ENCODE peak calls at places on chromosomes 2 and 18, in nine cellular contexts. W is CD8-positive, alpha-beta memory T cell; X is effector memory CD4-positive, alpha-beta T cell; J is ovary; L is neuronal stem cell; E is GM23248; P is uterus; Y is tibial nerve; R is HCT116. C is an unnamed sample. For H3K4me1, the result is how much of the 10 kb centered on the place peaks cover.

GRCh38 chr18:74604774-74605173 is 7.1 kb downstream of the ZNF407 start:
- DNase-seq in W (no peak), X (no peak), J (no peak), L (no peak), E (peak), P (no peak), Y (no peak), R (no peak), C (no peak)

GRCh38 chr2:133777607-133778006 is 209.3 kb upstream of the NCKAP5 start:
- DNase-seq in W (no peak), X (no peak), J (no peak), L (no peak), E (peak), P (no peak), Y (no peak), R (peak), C (peak)

GRCh38 chr2:239587311-239587731 is 186.5 kb upstream of the HDAC4 start:
- DNase-seq in W (no peak), X (no peak), J (no peak), L (no peak), E (no peak), P (no peak), Y (no peak), R (no peak), C (no peak)

GRCh38 chr2:15939854-15940660 is at the start of gene MYCN:
- DNase-seq in W (no peak), X (no peak), J (peak), L (peak), E (no peak), P (peak), Y (peak), R (no peak), C (peak)

GRCh38 chr2:177239934-177240600 is 24.5 kb downstream of the NFE2L2 start:
- DNase-seq in W (peak), X (peak), J (no peak), L (no peak), E (peak), P (no peak), Y (no peak), R (no peak), C (no peak)

GRCh38 chr18:73824684-73825083 is 322.9 kb downstream of the FBXO15 start:
- DNase-seq in W (no peak), X (no peak), J (no peak), L (no peak), E (peak), P (no peak), Y (no peak), R (no peak), C (no peak)

GRCh38 chr18:21740474-21740723 is 193 bp upstream of the MIB1 start:
- DNase-seq in W (no peak), X (peak), J (no peak), L (no peak), E (peak), P (no peak), Y (peak), R (no peak), C (peak)

GRCh38 chr2:235170536-235171510 is 219.0 kb downstream of the SH3BP4 start:
- DNase-seq in W (no peak), X (no peak), J (no peak), L (peak), E (peak), P (no peak), Y (no peak), R (peak), C (no peak)

GRCh38 chr2:20965221-20965620 is 78.7 kb downstream of the APOB start:
- DNase-seq in W (no peak), X (no peak), J (no peak), L (no peak), E (no peak), P (no peak), Y (no peak), R (no peak), C (no peak)
- H3K4me1 ChIP-seq in W (under half), X (under half), J (under half), L (under half), E (under half), P (under half), Y (under half), R (under half), C (under half)

GRCh38 chr2:84970266-84970955 is 550 bp upstream of the KCMF1 start:
- DNase-seq in W (peak), X (peak), J (peak), L (no peak), E (peak), P (peak), Y (peak), R (no peak), C (peak)
- H3K4me1 ChIP-seq in W (under half), X (under half), J (under half), L (under half), E (under half), P (under half), Y (under half), R (half or more), C (half or more)

GRCh38 chr2:28382755-28383154 is 9.9 kb upstream of the FOSL2 start:
- DNase-seq in W (no peak), X (no peak), J (no peak), L (no peak), E (no peak), P (no peak), Y (no peak), R (no peak), C (no peak)

GRCh38 chr2:28378679-28379392 is 13.8 kb upstream of the FOSL2 start:
- DNase-seq in W (peak), X (no peak), J (no peak), L (no peak), E (no peak), P (no peak), Y (no peak), R (no peak), C (no peak)

GRCh38 chr2:28377984-28378678 is 14.5 kb upstream of the FOSL2 start:
- DNase-seq in W (no peak), X (no peak), J (no peak), L (no peak), E (no peak), P (no peak), Y (no peak), R (no peak), C (no peak)

GRCh38 chr2:28381225-28382180 is 11.2 kb upstream of the FOSL2 start:
- DNase-seq in W (no peak), X (no peak), J (no peak), L (no peak), E (no peak), P (no peak), Y (no peak), R (no peak), C (no peak)

DNA sequence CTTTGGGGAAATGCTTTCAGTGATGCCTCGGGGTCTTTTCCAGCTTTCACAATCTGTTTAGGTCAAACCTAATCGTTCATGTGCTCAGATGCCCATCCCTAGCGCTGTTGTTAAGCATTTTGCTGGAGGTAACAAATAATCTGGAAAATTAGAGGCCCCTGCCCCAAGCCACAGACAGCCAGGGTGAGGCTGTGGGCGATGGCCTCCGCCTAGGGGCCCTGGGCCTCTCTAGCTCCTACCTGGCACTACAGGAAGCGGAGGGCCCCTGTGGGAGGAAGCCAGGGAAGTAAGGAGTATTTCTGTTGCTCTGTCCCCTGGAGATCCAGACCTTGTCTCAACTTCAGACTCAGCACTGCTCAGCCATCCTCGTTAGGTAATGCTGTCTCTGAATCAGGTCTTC is 12.5 kb upstream of the FOSL2 start:
- DNase-seq in W (no peak), X (no peak), J (no peak), L (no peak), E (no peak), P (no peak), Y (no peak), R (no peak), C (no peak)
- H3K4me1 ChIP-seq in W (under half), X (under half), J (under half), L (under half), E (under half), P (under half), Y (under half), R (under half), C (under half)

GRCh38 chr18:10140461-10140911 is 226.7 kb downstream of the VAPA start:
- DNase-seq in W (no peak), X (no peak), J (no peak), L (no peak), E (peak), P (no peak), Y (no peak), R (no peak), C (no peak)
- H3K4me1 ChIP-seq in W (under half), X (under half), J (under half), L (under half), E (under half), P (under half), Y (under half), R (under half), C (under half)

DNA sequence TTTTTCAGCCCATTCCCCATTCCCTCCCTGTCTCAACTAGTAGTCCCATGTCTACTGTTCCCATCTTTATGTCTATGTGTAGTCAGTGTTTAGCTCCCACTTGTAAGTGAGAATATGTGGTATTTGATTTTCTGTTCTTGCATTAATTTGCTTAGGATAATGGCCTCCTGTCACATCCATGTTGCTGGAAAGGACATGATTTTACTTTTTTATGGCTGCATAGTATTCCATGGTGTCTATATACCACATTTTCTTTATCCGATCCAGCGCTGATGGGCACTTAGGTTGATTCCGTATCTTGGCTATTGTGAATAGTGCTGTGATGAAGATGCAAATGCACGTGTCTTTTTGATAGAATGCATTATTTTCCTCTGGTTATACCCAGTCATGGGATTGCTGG is 21.7 kb upstream of the ITGA6 start:
- DNase-seq in W (no peak), X (no peak), J (no peak), L (no peak), E (no peak), P (no peak), Y (no peak), R (no peak), C (no peak)
- H3K4me1 ChIP-seq in W (under half), X (under half), J (under half), L (under half), E (under half), P (under half), Y (under half), R (under half), C (under half)